ENCODE peak calls at places on chromosomes 3 and 15, in four cellular contexts. X is dorsolateral prefrontal cortex, V is BJ, F is HCT116. P is an unnamed sample.

GRCh38 chr3:87320748-87321634 is 44.6 kb upstream of the POU1F1 start:
- DNase-seq in X (no peak), V (no peak), F (peak), P (no peak)

GRCh38 chr3:90033242-90033641 is 925.8 kb downstream of the EPHA3 start:
- DNase-seq in X (no peak), V (no peak), F (no peak), P (no peak)

GRCh38 chr15:78810377-78811123 is 714 bp downstream of the ADAMTS7 start:
- DNase-seq in X (no peak), V (no peak), F (no peak), P (no peak)

GRCh38 chr3:119318871-119319270 is 24.7 kb downstream of the ARHGAP31 start:
- DNase-seq in X (no peak), V (no peak), F (no peak), P (no peak)

GRCh38 chr15:30885814-30886213 is 17.9 kb upstream of the FAN1 start:
- DNase-seq in X (no peak), V (no peak), F (no peak), P (no peak)

GRCh38 chr3:147497301-147497700 is 88.1 kb downstream of the ZIC1 start:
- DNase-seq in X (no peak), V (no peak), F (no peak), P (no peak)

GRCh38 chr3:43455233-43455632 is 166.6 kb downstream of the ANO10 start:
- DNase-seq in X (no peak), V (peak), F (peak), P (no peak)

GRCh38 chr15:82803793-82804574 is 1.9 kb downstream of the FSD2 start:
- DNase-seq in X (no peak), V (no peak), F (no peak), P (no peak)

GRCh38 chr15:74528876-74529275 is 12.1 kb upstream of the ARID3B start:
- DNase-seq in X (no peak), V (no peak), F (no peak), P (no peak)

GRCh38 chr15:92393287-92393993 is at the start of gene ST8SIA2:
- DNase-seq in X (no peak), V (no peak), F (no peak), P (no peak)

GRCh38 chr3:43755511-43756200 is 64.9 kb downstream of the ABHD5 start:
- DNase-seq in X (no peak), V (no peak), F (no peak), P (no peak)

GRCh38 chr3:177597325-177598109 is 400.2 kb upstream of the TBL1XR1 start:
- DNase-seq in X (no peak), V (peak), F (no peak), P (peak)

GRCh38 chr3:132232231-132232792 is 84.9 kb upstream of the ACP3 start:
- DNase-seq in X (no peak), V (no peak), F (no peak), P (no peak)

GRCh38 chr3:170290194-170290593 is 67.3 kb upstream of the SKIL start:
- DNase-seq in X (no peak), V (no peak), F (no peak), P (no peak)

GRCh38 chr3:41598804-41599481 is 363.0 kb downstream of the ULK4 start:
- DNase-seq in X (no peak), V (no peak), F (no peak), P (no peak)

GRCh38 chr15:95439812-95440380 is 890.6 kb upstream of the NR2F2 start:
- DNase-seq in X (no peak), V (no peak), F (no peak), P (no peak)

GRCh38 chr3:196537319-196537984 is 22.3 kb upstream of the SMCO1 start:
- DNase-seq in X (no peak), V (no peak), F (no peak), P (peak)

GRCh38 chr3:195548496-195548895 is 5.4 kb upstream of the PPP1R2 start:
- DNase-seq in X (no peak), V (no peak), F (no peak), P (no peak)

GRCh38 chr3:171640520-171641412 is 169.5 kb downstream of the PLD1 start:
- DNase-seq in X (no peak), V (peak), F (no peak), P (no peak)

GRCh38 chr3:162034368-162034767 is 537.8 kb downstream of the OTOL1 start:
- DNase-seq in X (no peak), V (peak), F (no peak), P (no peak)

GRCh38 chr3:32405155-32405554 is 13.5 kb downstream of the CMTM7 start:
- DNase-seq in X (no peak), V (no peak), F (no peak), P (no peak)

GRCh38 chr15:95134306-95135100 is 903.1 kb downstream of the MCTP2 start:
- DNase-seq in X (no peak), V (peak), F (no peak), P (no peak)

GRCh38 chr3:98982336-98982735 is 80.8 kb upstream of the DCBLD2 start:
- DNase-seq in X (no peak), V (no peak), F (no peak), P (no peak)

GRCh38 chr3:71129611-71130515 is 453.7 kb downstream of the FOXP1 start:
- DNase-seq in X (no peak), V (no peak), F (no peak), P (no peak)

GRCh38 chr15:49137861-49138260 is 17.5 kb downstream of the COPS2 start:
- DNase-seq in X (no peak), V (no peak), F (no peak), P (no peak)

GRCh38 chr3:135757421-135757820 is 208.1 kb upstream of the PPP2R3A start:
- DNase-seq in X (no peak), V (no peak), F (no peak), P (no peak)

GRCh38 chr3:142501004-142501926 is 53.4 kb upstream of the XRN1 start:
- DNase-seq in X (no peak), V (peak), F (no peak), P (no peak)

GRCh38 chr3:56536735-56537134 is 20.2 kb upstream of the CCDC66 start:
- DNase-seq in X (no peak), V (no peak), F (no peak), P (no peak)

GRCh38 chr3:79597719-79598118 is 170.1 kb downstream of the ROBO1 start:
- DNase-seq in X (no peak), V (no peak), F (no peak), P (no peak)

GRCh38 chr3:65732060-65732933 is 306.4 kb downstream of the MAGI1 start:
- DNase-seq in X (no peak), V (peak), F (peak), P (no peak)

GRCh38 chr15:40974921-40975320 is 21.6 kb downstream of the CHAC1 start:
- DNase-seq in X (no peak), V (no peak), F (no peak), P (no peak)

GRCh38 chr3:109944836-109945235 is 607.5 kb upstream of the DPPA4 start:
- DNase-seq in X (no peak), V (no peak), F (no peak), P (no peak)

GRCh38 chr3:191688756-191689433 is 227.9 kb downstream of the PYDC2 start:
- DNase-seq in X (no peak), V (no peak), F (no peak), P (no peak)

GRCh38 chr3:5195605-5196004 is 8.1 kb downstream of the EDEM1 start:
- DNase-seq in X (no peak), V (no peak), F (no peak), P (no peak)

GRCh38 chr15:25860885-25861866 is 2.0 kb downstream of the ATP10A start:
- DNase-seq in X (no peak), V (no peak), F (no peak), P (peak)

GRCh38 chr3:128273116-128273840 is 120.0 kb downstream of the EEFSEC start:
- DNase-seq in X (no peak), V (no peak), F (no peak), P (no peak)

GRCh38 chr3:10380906-10381795 is 60.2 kb upstream of the SEC13 start:
- DNase-seq in X (no peak), V (no peak), F (no peak), P (no peak)

GRCh38 chr3:146159037-146159436 is 1.9 kb downstream of the PLOD2 start:
- DNase-seq in X (no peak), V (no peak), F (no peak), P (no peak)

GRCh38 chr3:146160964-146161724 is at the start of gene PLOD2:
- DNase-seq in X (peak), V (peak), F (peak), P (no peak)

GRCh38 chr3:146161725-146162047 is 702 bp upstream of the PLOD2 start:
- DNase-seq in X (peak), V (peak), F (no peak), P (no peak)

GRCh38 chr3:146159616-146160232 is 1.3 kb downstream of the PLOD2 start:
- DNase-seq in X (no peak), V (no peak), F (no peak), P (no peak)

DNA sequence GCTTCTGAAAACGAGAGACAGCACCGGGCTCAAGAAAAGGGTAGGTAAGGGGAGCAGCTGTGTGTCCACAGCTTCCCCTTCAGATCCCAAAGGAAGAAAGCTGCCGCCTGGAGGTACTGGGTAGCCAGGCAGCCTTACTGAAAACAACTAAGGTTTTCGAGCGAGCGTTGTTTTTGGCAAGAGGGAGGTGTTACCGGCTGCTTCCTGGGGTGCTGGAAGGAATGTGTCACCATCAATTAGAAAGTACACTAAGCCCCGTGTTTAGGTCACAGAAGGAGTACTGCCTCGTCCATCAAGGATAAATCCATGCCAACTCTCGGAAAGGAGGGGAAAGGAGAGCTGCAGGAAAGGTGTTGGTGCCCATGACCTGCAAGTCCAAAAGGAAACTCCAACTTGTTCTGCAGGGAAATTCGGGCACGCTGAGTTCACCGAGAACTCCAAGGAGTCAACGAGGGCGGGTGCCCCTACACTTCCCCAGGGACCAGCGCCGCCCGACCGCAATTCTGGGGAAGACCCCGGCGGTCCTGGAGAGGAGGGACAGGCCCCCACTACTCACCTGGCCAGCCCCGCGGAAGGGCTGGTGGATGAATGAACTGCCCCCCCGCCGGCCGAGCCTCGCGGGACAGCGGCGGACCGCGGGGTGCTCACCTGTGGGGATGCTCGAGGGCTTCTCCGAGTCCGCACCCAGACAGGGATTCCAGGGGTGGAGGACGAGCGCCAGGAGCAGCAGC is 586 bp downstream of the PLOD2 start:
- DNase-seq in X (peak), V (no peak), F (peak), P (no peak)
- TF ChIP-seq CTCF in X (no peak), V (peak), F (peak), P (no peak)

GRCh38 chr15:66498501-66499386 is 1.2 kb upstream of the SNAPC5 start:
- DNase-seq in X (no peak), V (no peak), F (no peak), P (no peak)
- TF ChIP-seq CTCF in X (peak), V (peak), F (no peak), P (peak)

GRCh38 chr15:80457896-80458295 is 53.7 kb downstream of the ARNT2 start:
- DNase-seq in X (no peak), V (no peak), F (no peak), P (no peak)
- TF ChIP-seq CTCF in X (no peak), V (no peak), F (no peak), P (no peak)

GRCh38 chr3:151426337-151426648 is 34.6 kb downstream of the IGSF10 start:
- DNase-seq in X (no peak), V (no peak), F (peak), P (no peak)

GRCh38 chr3:151421956-151422355 is 37.4 kb upstream of the P2RY12 start:
- DNase-seq in X (no peak), V (no peak), F (no peak), P (no peak)

GRCh38 chr3:151423091-151423490 is 37.8 kb downstream of the IGSF10 start:
- DNase-seq in X (no peak), V (no peak), F (no peak), P (no peak)

GRCh38 chr3:151428386-151428785 is 32.5 kb downstream of the IGSF10 start:
- DNase-seq in X (no peak), V (no peak), F (no peak), P (no peak)

GRCh38 chr3:151425640-151426336 is 35.1 kb downstream of the IGSF10 start:
- DNase-seq in X (no peak), V (no peak), F (no peak), P (no peak)
- TF ChIP-seq CTCF in X (peak), V (peak), F (peak), P (no peak)

GRCh38 chr3:197554562-197555280 is 1.0 kb downstream of the BDH1 start:
- DNase-seq in X (peak), V (peak), F (peak), P (peak)
- TF ChIP-seq CTCF in X (peak), V (peak), F (peak), P (peak)

GRCh38 chr3:55481067-55481917 is 5.8 kb downstream of the WNT5A start:
- DNase-seq in X (peak), V (peak), F (no peak), P (no peak)
- TF ChIP-seq CTCF in X (no peak), V (peak), F (no peak), P (no peak)

GRCh38 chr15:68700395-68701123 is 120.1 kb downstream of the ANP32A start:
- DNase-seq in X (peak), V (no peak), F (no peak), P (no peak)
- TF ChIP-seq CTCF in X (peak), V (no peak), F (no peak), P (no peak)

DNA sequence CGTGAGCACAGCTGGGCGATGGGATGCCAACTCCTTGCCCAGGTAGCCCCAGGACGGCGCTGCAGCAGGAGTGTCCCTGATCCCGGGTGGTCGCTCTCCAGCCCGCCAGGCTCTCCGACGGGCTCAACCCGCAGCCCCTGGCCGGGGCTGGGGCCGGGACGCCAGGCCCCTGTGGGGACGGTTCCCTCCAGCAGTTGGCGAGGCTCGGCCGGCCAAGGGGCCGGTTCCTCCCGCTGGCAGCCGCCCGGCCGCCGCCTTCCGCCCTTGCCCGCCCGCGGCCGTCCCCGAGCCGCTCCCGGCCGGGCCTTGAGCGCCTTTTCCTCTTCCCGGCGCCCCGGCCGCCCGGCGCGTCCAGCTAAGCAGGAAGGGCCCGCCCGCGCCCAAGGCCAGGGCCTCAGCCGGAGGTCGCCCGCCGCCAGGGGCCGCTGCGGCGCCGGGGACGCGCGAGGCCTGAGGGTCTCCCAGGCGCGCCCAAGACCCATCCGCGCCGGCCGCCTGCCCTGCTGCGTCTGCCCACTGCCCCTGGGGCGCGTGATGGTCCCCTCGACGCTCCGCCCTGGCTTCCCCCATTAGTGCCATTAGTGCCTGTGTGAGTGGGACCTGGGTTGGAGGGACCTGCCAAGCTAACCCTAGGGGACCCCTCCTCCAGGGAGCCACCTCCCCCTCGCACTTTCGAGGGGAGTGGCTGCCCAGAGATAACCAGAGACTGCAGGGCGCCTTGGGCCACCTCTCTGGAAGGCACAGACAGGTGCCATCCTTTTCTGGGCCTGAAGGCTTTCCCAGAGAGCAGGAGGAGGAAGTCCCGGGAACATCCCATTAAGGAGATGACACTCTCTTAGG is 106.4 kb downstream of the FBLN2 start:
- DNase-seq in X (no peak), V (no peak), F (no peak), P (peak)
- TF ChIP-seq CTCF in X (peak), V (peak), F (no peak), P (peak)

P was measured in natural killer cell.